ENCODE peak calls at places on chromosomes 6 and 20, in five cellular contexts. One of them, this sample, is unnamed. For H3K4me1, the result is how much of the 10 kb centered on the place peaks cover.

GRCh38 chr6:166156942-166157341 is 10.7 kb downstream of the TBXT start:
- DNase-seq in pancreas: no peak
- DNase-seq in H1: no peak
- DNase-seq in hepatocyte: peak
- DNase-seq in transverse colon: no peak
- DNase-seq in this sample: peak

GRCh38 chr6:17098538-17098937 is 3.3 kb upstream of the STMND1 start:
- DNase-seq in hepatocyte: peak
- DNase-seq in H1: no peak
- DNase-seq in transverse colon: no peak
- DNase-seq in pancreas: no peak
- DNase-seq in this sample: no peak

GRCh38 chr6:107543088-107543487 is 53.2 kb downstream of the SOBP start:
- DNase-seq in transverse colon: no peak
- DNase-seq in hepatocyte: no peak
- DNase-seq in H1: no peak
- DNase-seq in pancreas: no peak
- DNase-seq in this sample: no peak

GRCh38 chr6:2695464-2696095 is 55.1 kb downstream of the MYLK4 start:
- DNase-seq in transverse colon: no peak
- DNase-seq in pancreas: no peak
- DNase-seq in hepatocyte: peak
- DNase-seq in H1: no peak
- DNase-seq in this sample: peak

GRCh38 chr6:166640342-166641043 is 13.4 kb upstream of the RPS6KA2 start:
- DNase-seq in pancreas: no peak
- DNase-seq in H1: no peak
- DNase-seq in hepatocyte: no peak
- DNase-seq in transverse colon: no peak
- DNase-seq in this sample: peak

GRCh38 chr6:28167068-28167467 is 25.4 kb downstream of the ZKSCAN8 start:
- DNase-seq in hepatocyte: no peak
- DNase-seq in H1: no peak
- DNase-seq in pancreas: no peak
- DNase-seq in transverse colon: no peak
- DNase-seq in this sample: no peak

GRCh38 chr6:95614094-95614493 is 36.8 kb downstream of the MANEA start:
- DNase-seq in pancreas: no peak
- DNase-seq in hepatocyte: no peak
- DNase-seq in transverse colon: no peak
- DNase-seq in H1: no peak
- DNase-seq in this sample: no peak

GRCh38 chr6:46015119-46015968 is at the start of gene CLIC5:
- DNase-seq in hepatocyte: peak
- DNase-seq in transverse colon: peak
- DNase-seq in H1: no peak
- DNase-seq in pancreas: peak
- DNase-seq in this sample: no peak

GRCh38 chr20:11952621-11953020 is 34.9 kb downstream of the BTBD3 start:
- DNase-seq in pancreas: no peak
- DNase-seq in hepatocyte: no peak
- DNase-seq in transverse colon: no peak
- DNase-seq in H1: no peak
- DNase-seq in this sample: peak

DNA sequence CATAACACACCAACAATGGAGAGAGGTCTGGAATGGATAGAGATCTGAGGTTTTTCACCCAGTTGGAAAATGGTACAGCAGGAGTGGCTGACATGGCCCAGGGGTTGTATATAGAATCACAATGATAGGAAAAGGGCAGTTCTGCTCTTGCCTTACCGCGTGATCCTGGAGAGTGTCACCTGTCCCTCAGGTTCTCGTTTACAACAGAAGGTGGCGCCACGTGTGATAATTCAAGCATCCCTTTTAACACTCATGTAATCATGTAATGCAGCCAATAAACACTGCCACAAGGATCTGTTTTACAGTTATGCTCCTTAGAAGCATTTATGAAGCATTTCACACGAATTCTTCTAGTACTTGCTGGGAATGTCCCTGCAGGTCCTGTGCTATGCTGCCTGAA is 12.9 kb upstream of the WFDC2 start:
- DNase-seq in hepatocyte: peak
- DNase-seq in pancreas: no peak
- DNase-seq in H1: no peak
- DNase-seq in transverse colon: peak
- DNase-seq in this sample: peak
- TF ChIP-seq CTCF in hepatocyte: peak
- TF ChIP-seq CTCF in pancreas: no peak
- TF ChIP-seq CTCF in H1: peak
- TF ChIP-seq CTCF in transverse colon: peak
- TF ChIP-seq CTCF in this sample: peak

GRCh38 chr20:34873583-34874093 is 982 bp upstream of the GGT7 start:
- DNase-seq in H1: no peak
- DNase-seq in pancreas: no peak
- DNase-seq in transverse colon: no peak
- DNase-seq in hepatocyte: no peak
- DNase-seq in this sample: no peak
- H3K4me1 ChIP-seq in H1: under half
- H3K4me1 ChIP-seq in pancreas: under half
- H3K4me1 ChIP-seq in transverse colon: half or more
- H3K4me1 ChIP-seq in hepatocyte: under half
- H3K4me1 ChIP-seq in this sample: under half

GRCh38 chr6:91704531-91704930 is 1117.7 kb upstream of the MAP3K7 start:
- DNase-seq in transverse colon: no peak
- DNase-seq in hepatocyte: no peak
- DNase-seq in pancreas: no peak
- DNase-seq in H1: no peak
- DNase-seq in this sample: no peak
- H3K27ac ChIP-seq in transverse colon: no peak
- H3K27ac ChIP-seq in hepatocyte: no peak
- H3K27ac ChIP-seq in pancreas: no peak
- H3K27ac ChIP-seq in H1: no peak
- H3K27ac ChIP-seq in this sample: no peak

GRCh38 chr6:38279423-38279822 is 360.3 kb downstream of the BTBD9 start:
- DNase-seq in hepatocyte: no peak
- DNase-seq in pancreas: no peak
- DNase-seq in H1: no peak
- DNase-seq in transverse colon: no peak
- DNase-seq in this sample: no peak
- TF ChIP-seq CTCF in hepatocyte: no peak
- TF ChIP-seq CTCF in pancreas: no peak
- TF ChIP-seq CTCF in H1: peak
- TF ChIP-seq CTCF in transverse colon: no peak
- TF ChIP-seq CTCF in this sample: peak

GRCh38 chr6:163543311-163543710 is 128.8 kb downstream of the QKI start:
- DNase-seq in pancreas: no peak
- DNase-seq in hepatocyte: no peak
- DNase-seq in H1: no peak
- DNase-seq in transverse colon: no peak
- DNase-seq in this sample: no peak
- H3K4me1 ChIP-seq in pancreas: under half
- H3K4me1 ChIP-seq in hepatocyte: under half
- H3K4me1 ChIP-seq in H1: under half
- H3K4me1 ChIP-seq in transverse colon: under half
- H3K4me1 ChIP-seq in this sample: under half

GRCh38 chr6:137746264-137746663 is 120.8 kb upstream of the TNFAIP3 start:
- DNase-seq in pancreas: no peak
- DNase-seq in transverse colon: no peak
- DNase-seq in hepatocyte: no peak
- DNase-seq in H1: no peak
- DNase-seq in this sample: no peak
- H3K27ac ChIP-seq in pancreas: no peak
- H3K27ac ChIP-seq in transverse colon: no peak
- H3K27ac ChIP-seq in hepatocyte: no peak
- H3K27ac ChIP-seq in H1: no peak
- H3K27ac ChIP-seq in this sample: no peak

GRCh38 chr6:5175195-5175594 is 85.6 kb downstream of the LYRM4 start:
- DNase-seq in pancreas: no peak
- DNase-seq in H1: peak
- DNase-seq in hepatocyte: no peak
- DNase-seq in transverse colon: no peak
- DNase-seq in this sample: peak
- TF ChIP-seq CTCF in pancreas: no peak
- TF ChIP-seq CTCF in H1: peak
- TF ChIP-seq CTCF in hepatocyte: peak
- TF ChIP-seq CTCF in transverse colon: peak
- TF ChIP-seq CTCF in this sample: peak

GRCh38 chr6:129692467-129692866 is 17.5 kb downstream of the ARHGAP18 start:
- DNase-seq in H1: no peak
- DNase-seq in transverse colon: no peak
- DNase-seq in hepatocyte: no peak
- DNase-seq in pancreas: no peak
- DNase-seq in this sample: no peak
- H3K4me1 ChIP-seq in H1: under half
- H3K4me1 ChIP-seq in transverse colon: under half
- H3K4me1 ChIP-seq in hepatocyte: under half
- H3K4me1 ChIP-seq in pancreas: under half
- H3K4me1 ChIP-seq in this sample: under half